ENCODE peak calls at places on chromosomes 13 and 19, in five cellular contexts. One of them, this sample, is unnamed.

GRCh38 chr13:27194895-27195764 is 23.5 kb upstream of the USP12 start:
- DNase-seq in esophagus squamous epithelium: no peak
- DNase-seq in left ventricle myocardium inferior: no peak
- DNase-seq in stimulated activated CD4-positive, alpha-beta T cell treated with anti-CD3 and anti-CD28 coated beads, Interleukin-4, amount 100 ng/mL, for 4 hours: no peak
- DNase-seq in kidney glomerular epithelial cell: peak; percentile 89
- DNase-seq in this sample: peak; percentile 93

GRCh38 chr19:765179-765738 is 14.3 kb downstream of the MISP start:
- DNase-seq in esophagus squamous epithelium: no peak
- DNase-seq in left ventricle myocardium inferior: no peak
- DNase-seq in stimulated activated CD4-positive, alpha-beta T cell treated with anti-CD3 and anti-CD28 coated beads, Interleukin-4, amount 100 ng/mL, for 4 hours: no peak
- DNase-seq in kidney glomerular epithelial cell: no peak
- DNase-seq in this sample: no peak

GRCh38 chr19:41479757-41480191 is 36.8 kb downstream of the ERICH4 start:
- DNase-seq in esophagus squamous epithelium: no peak
- DNase-seq in left ventricle myocardium inferior: peak; percentile 35
- DNase-seq in stimulated activated CD4-positive, alpha-beta T cell treated with anti-CD3 and anti-CD28 coated beads, Interleukin-4, amount 100 ng/mL, for 4 hours: no peak
- DNase-seq in kidney glomerular epithelial cell: no peak
- DNase-seq in this sample: no peak

GRCh38 chr19:18650468-18651001 is 13.7 kb downstream of the KLHL26 start:
- DNase-seq in esophagus squamous epithelium: no peak
- DNase-seq in left ventricle myocardium inferior: peak; percentile 82
- DNase-seq in stimulated activated CD4-positive, alpha-beta T cell treated with anti-CD3 and anti-CD28 coated beads, Interleukin-4, amount 100 ng/mL, for 4 hours: no peak
- DNase-seq in kidney glomerular epithelial cell: no peak
- DNase-seq in this sample: peak; percentile 75

GRCh38 chr13:44710576-44710975 is 134.4 kb upstream of the TSC22D1 start:
- DNase-seq in esophagus squamous epithelium: no peak
- DNase-seq in left ventricle myocardium inferior: no peak
- DNase-seq in stimulated activated CD4-positive, alpha-beta T cell treated with anti-CD3 and anti-CD28 coated beads, Interleukin-4, amount 100 ng/mL, for 4 hours: peak; percentile 5
- DNase-seq in kidney glomerular epithelial cell: peak; percentile 90
- DNase-seq in this sample: peak; percentile 96

GRCh38 chr13:51298812-51299211 is 40.7 kb upstream of the SERPINE3 start:
- DNase-seq in esophagus squamous epithelium: no peak
- DNase-seq in left ventricle myocardium inferior: no peak
- DNase-seq in stimulated activated CD4-positive, alpha-beta T cell treated with anti-CD3 and anti-CD28 coated beads, Interleukin-4, amount 100 ng/mL, for 4 hours: no peak
- DNase-seq in kidney glomerular epithelial cell: no peak
- DNase-seq in this sample: no peak

GRCh38 chr19:18501832-18502231 is 20.0 kb downstream of the ELL start:
- DNase-seq in esophagus squamous epithelium: no peak
- DNase-seq in left ventricle myocardium inferior: peak; percentile 67
- DNase-seq in stimulated activated CD4-positive, alpha-beta T cell treated with anti-CD3 and anti-CD28 coated beads, Interleukin-4, amount 100 ng/mL, for 4 hours: no peak
- DNase-seq in kidney glomerular epithelial cell: no peak
- DNase-seq in this sample: no peak

GRCh38 chr19:14337510-14337909 is 43.7 kb upstream of the ADGRE5 start:
- DNase-seq in esophagus squamous epithelium: no peak
- DNase-seq in left ventricle myocardium inferior: no peak
- DNase-seq in stimulated activated CD4-positive, alpha-beta T cell treated with anti-CD3 and anti-CD28 coated beads, Interleukin-4, amount 100 ng/mL, for 4 hours: no peak
- DNase-seq in kidney glomerular epithelial cell: no peak
- DNase-seq in this sample: no peak

GRCh38 chr13:25420161-25420560 is 48.4 kb downstream of the ATP8A2 start:
- DNase-seq in esophagus squamous epithelium: no peak
- DNase-seq in left ventricle myocardium inferior: no peak
- DNase-seq in stimulated activated CD4-positive, alpha-beta T cell treated with anti-CD3 and anti-CD28 coated beads, Interleukin-4, amount 100 ng/mL, for 4 hours: no peak
- DNase-seq in kidney glomerular epithelial cell: no peak
- DNase-seq in this sample: no peak

GRCh38 chr19:38513762-38514167 is 80.3 kb downstream of the RYR1 start:
- DNase-seq in esophagus squamous epithelium: no peak
- DNase-seq in left ventricle myocardium inferior: no peak
- DNase-seq in stimulated activated CD4-positive, alpha-beta T cell treated with anti-CD3 and anti-CD28 coated beads, Interleukin-4, amount 100 ng/mL, for 4 hours: no peak
- DNase-seq in kidney glomerular epithelial cell: no peak
- DNase-seq in this sample: no peak

GRCh38 chr13:27037571-27037970 is 134.0 kb downstream of the USP12 start:
- DNase-seq in esophagus squamous epithelium: no peak
- DNase-seq in left ventricle myocardium inferior: no peak
- DNase-seq in stimulated activated CD4-positive, alpha-beta T cell treated with anti-CD3 and anti-CD28 coated beads, Interleukin-4, amount 100 ng/mL, for 4 hours: no peak
- DNase-seq in kidney glomerular epithelial cell: no peak
- DNase-seq in this sample: no peak

GRCh38 chr13:97307882-97308624 is 85.9 kb downstream of the MBNL2 start:
- DNase-seq in esophagus squamous epithelium: no peak
- DNase-seq in left ventricle myocardium inferior: peak; percentile 51
- DNase-seq in stimulated activated CD4-positive, alpha-beta T cell treated with anti-CD3 and anti-CD28 coated beads, Interleukin-4, amount 100 ng/mL, for 4 hours: no peak
- DNase-seq in kidney glomerular epithelial cell: peak; percentile 87
- DNase-seq in this sample: peak; percentile 74

GRCh38 chr19:42422576-42423461 is 4.4 kb downstream of the LIPE start:
- DNase-seq in esophagus squamous epithelium: no peak
- DNase-seq in left ventricle myocardium inferior: no peak
- DNase-seq in stimulated activated CD4-positive, alpha-beta T cell treated with anti-CD3 and anti-CD28 coated beads, Interleukin-4, amount 100 ng/mL, for 4 hours: peak; percentile 28
- DNase-seq in kidney glomerular epithelial cell: peak; percentile 10
- DNase-seq in this sample: no peak

GRCh38 chr19:37997911-37998344 is 90.9 kb downstream of the SIPA1L3 start:
- DNase-seq in esophagus squamous epithelium: no peak
- DNase-seq in left ventricle myocardium inferior: no peak
- DNase-seq in stimulated activated CD4-positive, alpha-beta T cell treated with anti-CD3 and anti-CD28 coated beads, Interleukin-4, amount 100 ng/mL, for 4 hours: no peak
- DNase-seq in kidney glomerular epithelial cell: peak; percentile 81
- DNase-seq in this sample: peak; percentile 86

GRCh38 chr13:91657283-91657682 is 258.9 kb downstream of the GPC5 start:
- DNase-seq in esophagus squamous epithelium: no peak
- DNase-seq in left ventricle myocardium inferior: no peak
- DNase-seq in stimulated activated CD4-positive, alpha-beta T cell treated with anti-CD3 and anti-CD28 coated beads, Interleukin-4, amount 100 ng/mL, for 4 hours: no peak
- DNase-seq in kidney glomerular epithelial cell: no peak
- DNase-seq in this sample: no peak

GRCh38 chr13:80989241-80989640 is 648.3 kb upstream of the SPRY2 start:
- DNase-seq in esophagus squamous epithelium: no peak
- DNase-seq in left ventricle myocardium inferior: no peak
- DNase-seq in stimulated activated CD4-positive, alpha-beta T cell treated with anti-CD3 and anti-CD28 coated beads, Interleukin-4, amount 100 ng/mL, for 4 hours: no peak
- DNase-seq in kidney glomerular epithelial cell: no peak
- DNase-seq in this sample: no peak

GRCh38 chr13:110868631-110869165 is 46.2 kb downstream of the ANKRD10 start:
- DNase-seq in esophagus squamous epithelium: no peak
- DNase-seq in left ventricle myocardium inferior: no peak
- DNase-seq in stimulated activated CD4-positive, alpha-beta T cell treated with anti-CD3 and anti-CD28 coated beads, Interleukin-4, amount 100 ng/mL, for 4 hours: no peak
- DNase-seq in kidney glomerular epithelial cell: no peak
- DNase-seq in this sample: no peak

GRCh38 chr13:27744861-27745260 is 47.4 kb upstream of the GSX1 start:
- DNase-seq in esophagus squamous epithelium: no peak
- DNase-seq in left ventricle myocardium inferior: no peak
- DNase-seq in stimulated activated CD4-positive, alpha-beta T cell treated with anti-CD3 and anti-CD28 coated beads, Interleukin-4, amount 100 ng/mL, for 4 hours: no peak
- DNase-seq in kidney glomerular epithelial cell: no peak
- DNase-seq in this sample: no peak

GRCh38 chr19:35565016-35565856 is 1.8 kb upstream of the ATP4A start:
- DNase-seq in esophagus squamous epithelium: no peak
- DNase-seq in left ventricle myocardium inferior: no peak
- DNase-seq in stimulated activated CD4-positive, alpha-beta T cell treated with anti-CD3 and anti-CD28 coated beads, Interleukin-4, amount 100 ng/mL, for 4 hours: no peak
- DNase-seq in kidney glomerular epithelial cell: no peak
- DNase-seq in this sample: no peak

GRCh38 chr13:101049166-101049850 is 367.0 kb downstream of the NALCN start:
- DNase-seq in esophagus squamous epithelium: no peak
- DNase-seq in left ventricle myocardium inferior: no peak
- DNase-seq in stimulated activated CD4-positive, alpha-beta T cell treated with anti-CD3 and anti-CD28 coated beads, Interleukin-4, amount 100 ng/mL, for 4 hours: no peak
- DNase-seq in kidney glomerular epithelial cell: no peak
- DNase-seq in this sample: peak; percentile 22

GRCh38 chr13:42214445-42214844 is 57.5 kb upstream of the AKAP11 start:
- DNase-seq in esophagus squamous epithelium: no peak
- DNase-seq in left ventricle myocardium inferior: no peak
- DNase-seq in stimulated activated CD4-positive, alpha-beta T cell treated with anti-CD3 and anti-CD28 coated beads, Interleukin-4, amount 100 ng/mL, for 4 hours: no peak
- DNase-seq in kidney glomerular epithelial cell: no peak
- DNase-seq in this sample: no peak

GRCh38 chr13:37001921-37002250 is 1.3 kb downstream of the EXOSC8 start:
- DNase-seq in esophagus squamous epithelium: no peak
- DNase-seq in left ventricle myocardium inferior: no peak
- DNase-seq in stimulated activated CD4-positive, alpha-beta T cell treated with anti-CD3 and anti-CD28 coated beads, Interleukin-4, amount 100 ng/mL, for 4 hours: no peak
- DNase-seq in kidney glomerular epithelial cell: no peak
- DNase-seq in this sample: no peak

GRCh38 chr19:33468361-33469170 is 53.0 kb downstream of the PEPD start:
- DNase-seq in esophagus squamous epithelium: no peak
- DNase-seq in left ventricle myocardium inferior: no peak
- DNase-seq in stimulated activated CD4-positive, alpha-beta T cell treated with anti-CD3 and anti-CD28 coated beads, Interleukin-4, amount 100 ng/mL, for 4 hours: no peak
- DNase-seq in kidney glomerular epithelial cell: no peak
- DNase-seq in this sample: peak; percentile 84

GRCh38 chr19:16141043-16141442 is 2.4 kb upstream of the HSH2D start:
- DNase-seq in esophagus squamous epithelium: no peak
- DNase-seq in left ventricle myocardium inferior: no peak
- DNase-seq in stimulated activated CD4-positive, alpha-beta T cell treated with anti-CD3 and anti-CD28 coated beads, Interleukin-4, amount 100 ng/mL, for 4 hours: no peak
- DNase-seq in kidney glomerular epithelial cell: no peak
- DNase-seq in this sample: no peak

GRCh38 chr13:32587014-32587773 is 942 bp downstream of the PDS5B start:
- DNase-seq in esophagus squamous epithelium: peak; percentile 9
- DNase-seq in left ventricle myocardium inferior: peak; percentile 75
- DNase-seq in stimulated activated CD4-positive, alpha-beta T cell treated with anti-CD3 and anti-CD28 coated beads, Interleukin-4, amount 100 ng/mL, for 4 hours: peak; percentile 62
- DNase-seq in kidney glomerular epithelial cell: peak; percentile 46
- DNase-seq in this sample: peak; percentile 70

GRCh38 chr19:11195681-11196080 is 1.7 kb downstream of the KANK2 start:
- DNase-seq in esophagus squamous epithelium: no peak
- DNase-seq in left ventricle myocardium inferior: no peak
- DNase-seq in stimulated activated CD4-positive, alpha-beta T cell treated with anti-CD3 and anti-CD28 coated beads, Interleukin-4, amount 100 ng/mL, for 4 hours: no peak
- DNase-seq in kidney glomerular epithelial cell: no peak
- DNase-seq in this sample: no peak

GRCh38 chr19:40758491-40758890 is 7.5 kb downstream of the SNRPA start:
- DNase-seq in esophagus squamous epithelium: no peak
- DNase-seq in left ventricle myocardium inferior: no peak
- DNase-seq in stimulated activated CD4-positive, alpha-beta T cell treated with anti-CD3 and anti-CD28 coated beads, Interleukin-4, amount 100 ng/mL, for 4 hours: no peak
- DNase-seq in kidney glomerular epithelial cell: no peak
- DNase-seq in this sample: no peak

GRCh38 chr19:19105365-19106060 is 32.8 kb downstream of the TMEM161A start:
- DNase-seq in esophagus squamous epithelium: no peak
- DNase-seq in left ventricle myocardium inferior: peak; percentile 70
- DNase-seq in stimulated activated CD4-positive, alpha-beta T cell treated with anti-CD3 and anti-CD28 coated beads, Interleukin-4, amount 100 ng/mL, for 4 hours: no peak
- DNase-seq in kidney glomerular epithelial cell: no peak
- DNase-seq in this sample: peak; percentile 47

GRCh38 chr19:36409841-36410240 is 8.6 kb downstream of the ZFP82 start:
- DNase-seq in esophagus squamous epithelium: no peak
- DNase-seq in left ventricle myocardium inferior: no peak
- DNase-seq in stimulated activated CD4-positive, alpha-beta T cell treated with anti-CD3 and anti-CD28 coated beads, Interleukin-4, amount 100 ng/mL, for 4 hours: no peak
- DNase-seq in kidney glomerular epithelial cell: no peak
- DNase-seq in this sample: no peak

This sample was measured in astrocyte of the spinal cord.